ENCODE peak calls at places on chromosomes 11 and 22, in five cellular contexts. One of them, this sample, is unnamed.

GRCh38 chr22:39518124-39518786 is 2.1 kb upstream of the ATF4 start:
- DNase-seq in globus pallidus: no peak
- DNase-seq in progenitor cell of endocrine pancreas: no peak
- DNase-seq in dermis blood vessel endothelial cell: no peak
- DNase-seq in astrocyte of the cerebellum: no peak
- DNase-seq in this sample: no peak

GRCh38 chr22:37340331-37341262 is 58.3 kb downstream of the CYTH4 start:
- DNase-seq in dermis blood vessel endothelial cell: no peak
- DNase-seq in progenitor cell of endocrine pancreas: no peak
- DNase-seq in astrocyte of the cerebellum: no peak
- DNase-seq in globus pallidus: no peak
- DNase-seq in this sample: no peak

GRCh38 chr11:76788661-76789442 is 5.7 kb downstream of the TSKU start:
- DNase-seq in dermis blood vessel endothelial cell: no peak
- DNase-seq in astrocyte of the cerebellum: no peak
- DNase-seq in progenitor cell of endocrine pancreas: no peak
- DNase-seq in globus pallidus: peak
- DNase-seq in this sample: no peak

GRCh38 chr11:7936615-7937014 is 4.9 kb downstream of the OR10A3 start:
- DNase-seq in dermis blood vessel endothelial cell: no peak
- DNase-seq in astrocyte of the cerebellum: no peak
- DNase-seq in globus pallidus: no peak
- DNase-seq in progenitor cell of endocrine pancreas: no peak
- DNase-seq in this sample: peak

GRCh38 chr11:126839496-126839895 is 161.1 kb downstream of the KIRREL3 start:
- DNase-seq in progenitor cell of endocrine pancreas: no peak
- DNase-seq in globus pallidus: peak
- DNase-seq in astrocyte of the cerebellum: no peak
- DNase-seq in dermis blood vessel endothelial cell: no peak
- DNase-seq in this sample: no peak

GRCh38 chr22:46057762-46058420 is 80.9 kb upstream of the WNT7B start:
- DNase-seq in dermis blood vessel endothelial cell: peak
- DNase-seq in astrocyte of the cerebellum: no peak
- DNase-seq in globus pallidus: peak
- DNase-seq in progenitor cell of endocrine pancreas: no peak
- DNase-seq in this sample: no peak

GRCh38 chr22:20141186-20142077 is 9.4 kb downstream of the CCDC188 start:
- DNase-seq in progenitor cell of endocrine pancreas: no peak
- DNase-seq in dermis blood vessel endothelial cell: no peak
- DNase-seq in globus pallidus: no peak
- DNase-seq in astrocyte of the cerebellum: peak
- DNase-seq in this sample: peak

GRCh38 chr22:23085785-23086184 is 15.5 kb downstream of the GNAZ start:
- DNase-seq in globus pallidus: no peak
- DNase-seq in progenitor cell of endocrine pancreas: no peak
- DNase-seq in astrocyte of the cerebellum: no peak
- DNase-seq in dermis blood vessel endothelial cell: no peak
- DNase-seq in this sample: no peak

GRCh38 chr11:80327971-80328614 is 887.3 kb upstream of the TENM4 start:
- DNase-seq in dermis blood vessel endothelial cell: no peak
- DNase-seq in progenitor cell of endocrine pancreas: no peak
- DNase-seq in astrocyte of the cerebellum: no peak
- DNase-seq in globus pallidus: no peak
- DNase-seq in this sample: no peak

GRCh38 chr11:101583180-101584128 is at the start of gene TRPC6:
- DNase-seq in globus pallidus: no peak
- DNase-seq in astrocyte of the cerebellum: no peak
- DNase-seq in dermis blood vessel endothelial cell: no peak
- DNase-seq in progenitor cell of endocrine pancreas: peak
- DNase-seq in this sample: no peak